ENCODE peak calls at places on chromosomes 7 and 10, in four cellular contexts. Y, X, P and G are unnamed samples.

GRCh38 chr7:100435401-100436304 is 644 bp downstream of the PPP1R35 start:
- DNase-seq in Y (no peak), X (peak; percentile 37), P (peak; percentile 63), G (no peak)

GRCh38 chr7:114048386-114049235 is 129.8 kb upstream of the PPP1R3A start:
- DNase-seq in Y (no peak), P (no peak), X (peak; percentile 6), G (peak; percentile 22)

GRCh38 chr10:1602037-1602471 is 135.3 kb downstream of the ADARB2 start:
- DNase-seq in Y (no peak), P (no peak), X (no peak), G (no peak)

GRCh38 chr10:113751116-113751728 is at the start of gene PLEKHS1:
- DNase-seq in P (no peak), X (peak; percentile 39), Y (no peak), G (no peak)

GRCh38 chr10:110411047-110411410 is 86.7 kb upstream of the DUSP5 start:
- DNase-seq in Y (peak; percentile 78), X (peak; percentile 72), P (no peak), G (peak; percentile 82)

GRCh38 chr10:87565010-87565409 is 60.3 kb downstream of the MINPP1 start:
- DNase-seq in X (no peak), P (no peak), Y (no peak), G (no peak)

GRCh38 chr10:14244147-14244546 is 86.6 kb downstream of the FRMD4A start:
- DNase-seq in P (peak; percentile 61), Y (peak; percentile 32), X (no peak), G (no peak)

GRCh38 chr7:154178890-154179289 is 126.7 kb downstream of the DPP6 start:
- DNase-seq in P (no peak), X (no peak), Y (no peak), G (no peak)

GRCh38 chr7:116353614-116354013 is 143.3 kb downstream of the TES start:
- DNase-seq in X (no peak), P (no peak), Y (no peak), G (peak; percentile 18)

GRCh38 chr10:17989908-17990767 is 38.4 kb downstream of the SLC39A12 start:
- DNase-seq in X (peak; percentile 79), P (no peak), Y (peak; percentile 56), G (peak; percentile 82)

GRCh38 chr7:148711191-148712102 is 12.7 kb downstream of the CUL1 start:
- DNase-seq in Y (no peak), P (no peak), X (no peak), G (no peak)

GRCh38 chr10:11530806-11531205 is 80.6 kb downstream of the USP6NL start:
- DNase-seq in Y (no peak), P (no peak), X (no peak), G (no peak)

GRCh38 chr10:23694921-23695824 is 256.3 kb downstream of the OTUD1 start:
- DNase-seq in Y (no peak), X (no peak), P (peak; percentile 78), G (no peak)
- TF ChIP-seq EZH2 in Y (no peak), X (no peak), P (peak; percentile 89), G (peak; percentile 4)

GRCh38 chr7:155263522-155264197 is 34.0 kb upstream of the INSIG1 start:
- DNase-seq in Y (no peak), P (no peak), X (no peak), G (peak; percentile 12)
- TF ChIP-seq CTCF in Y (peak; percentile 13), P (peak; percentile 44), X (peak; percentile 16), G (no peak)

GRCh38 chr7:128352138-128352537 is 8.4 kb upstream of the RBM28 start:
- DNase-seq in P (peak; percentile 81), X (no peak), Y (no peak), G (no peak)
- TF ChIP-seq EZH2 in P (no peak), X (no peak), Y (no peak), G (peak; percentile 9)

DNA sequence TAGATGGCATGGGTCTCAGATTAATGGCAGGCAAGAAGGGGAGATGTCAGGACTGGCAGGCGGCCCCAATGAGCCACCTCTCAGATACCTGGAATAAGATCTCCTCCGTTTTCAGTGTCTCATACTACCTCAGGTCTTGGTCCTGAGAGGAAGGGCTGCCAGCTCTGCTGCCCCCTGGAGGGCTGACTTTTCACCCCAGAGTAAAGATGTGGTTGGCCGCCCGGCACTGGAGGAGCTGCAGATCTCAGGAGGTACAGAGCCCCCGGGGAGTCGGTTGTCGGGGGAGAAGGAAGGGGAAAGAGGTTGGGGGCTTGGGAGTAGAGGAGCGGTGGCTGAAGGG is 642 bp upstream of the COL13A1 start:
- DNase-seq in X (peak; percentile 92), Y (peak; percentile 60), P (peak; percentile 76), G (no peak)
- TF ChIP-seq CTCF in X (peak; percentile 97), Y (peak; percentile 79), P (peak; percentile 69), G (peak; percentile 43)

GRCh38 chr10:8048281-8049008 is 6.0 kb upstream of the GATA3 start:
- DNase-seq in Y (no peak), X (no peak), P (peak; percentile 28), G (no peak)

GRCh38 chr10:8050561-8051108 is 3.9 kb upstream of the GATA3 start:
- DNase-seq in P (peak; percentile 87), Y (no peak), X (peak; percentile 75), G (no peak)

GRCh38 chr10:8049874-8050560 is 4.5 kb upstream of the GATA3 start:
- DNase-seq in Y (no peak), P (peak; percentile 79), X (no peak), G (no peak)

GRCh38 chr10:8047452-8048280 is 6.8 kb upstream of the GATA3 start:
- DNase-seq in Y (no peak), P (peak; percentile 81), X (no peak), G (no peak)

DNA sequence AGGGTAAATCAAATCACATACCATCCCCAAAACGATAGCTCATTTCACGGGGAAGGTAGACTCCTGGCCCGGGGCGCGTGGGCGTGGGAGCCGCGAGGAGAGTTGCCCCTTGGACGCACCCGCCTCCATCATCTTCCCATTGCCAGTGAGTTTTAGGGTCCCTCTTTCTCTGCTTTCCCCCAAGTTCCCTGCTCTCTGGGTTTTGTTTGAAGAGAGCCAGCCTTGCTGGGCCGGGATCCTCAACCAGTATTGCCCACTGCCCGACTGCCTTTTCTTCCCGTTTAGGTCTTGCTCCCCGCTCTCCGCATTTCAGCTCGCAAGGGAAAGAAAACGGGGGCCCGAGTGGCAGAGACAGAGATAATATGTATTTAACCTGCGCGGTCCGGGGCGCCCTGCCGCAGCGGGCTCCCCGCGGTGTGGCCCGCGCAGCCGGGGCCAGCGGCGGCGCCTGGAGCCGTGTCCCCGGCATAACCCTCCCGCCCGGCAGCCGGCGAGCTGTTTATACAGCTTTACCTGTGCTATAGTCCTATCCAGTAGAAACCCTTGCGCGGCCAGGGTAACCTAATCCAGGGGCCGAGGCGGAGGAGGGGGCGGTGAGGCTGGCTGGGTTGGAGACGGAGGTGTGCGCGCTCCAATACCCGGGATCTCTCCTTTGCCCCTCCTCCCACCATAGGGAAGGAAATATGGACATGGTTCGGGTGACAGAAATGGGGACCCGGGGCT is 5.2 kb upstream of the GATA3 start:
- DNase-seq in X (peak; percentile 8), Y (no peak), P (peak; percentile 65), G (no peak)
- TF ChIP-seq EZH2 in X (no peak), Y (no peak), P (no peak), G (peak; percentile 9)